ENCODE peak calls at places on chromosomes 2 and 18, in nine cellular contexts. S is GM23248, Y is uterus, C is prostate gland, R is spleen, O is stomach, B is psoas muscle, T is OCI-LY7, E is PC-9. W is an unnamed sample.

GRCh38 chr18:58682429-58683069 is 11.3 kb downstream of the MALT1 start:
- DNase-seq in S (peak; percentile 67), Y (peak; percentile 25), C (no peak), R (no peak), O (peak; percentile 70), B (peak; percentile 61), T (no peak), E (peak; percentile 71), W (peak; percentile 91)

GRCh38 chr18:67402543-67402942 is 114.0 kb downstream of the DSEL start:
- DNase-seq in S (peak; percentile 84), Y (no peak), C (no peak), R (no peak), O (no peak), B (no peak), T (no peak), E (no peak), W (no peak)

GRCh38 chr2:200767111-200767885 is 44.4 kb upstream of the BZW1 start:
- DNase-seq in S (no peak), Y (no peak), C (no peak), R (no peak), O (no peak), B (no peak), T (no peak), E (no peak), W (peak; percentile 13)

GRCh38 chr2:1341409-1342120 is 71.7 kb upstream of the TPO start:
- DNase-seq in S (no peak), Y (peak; percentile 16), C (no peak), R (no peak), O (no peak), B (no peak), T (no peak), E (no peak), W (no peak)

GRCh38 chr2:1446281-1446680 is 33.0 kb downstream of the TPO start:
- DNase-seq in S (no peak), Y (no peak), C (no peak), R (no peak), O (no peak), B (no peak), T (no peak), E (no peak), W (no peak)

GRCh38 chr2:149737882-149738281 is 150.3 kb upstream of the MMADHC start:
- DNase-seq in S (peak; percentile 67), Y (no peak), C (no peak), R (no peak), O (no peak), B (no peak), T (no peak), E (no peak), W (no peak)

GRCh38 chr2:100252811-100253698 is 69.2 kb downstream of the LONRF2 start:
- DNase-seq in S (no peak), Y (no peak), C (no peak), R (peak; percentile 50), O (peak; percentile 24), B (no peak), T (no peak), E (no peak), W (no peak)

GRCh38 chr2:118148133-118148532 is 59.9 kb downstream of the INSIG2 start:
- DNase-seq in S (no peak), Y (no peak), C (no peak), R (no peak), O (no peak), B (no peak), T (no peak), E (no peak), W (no peak)

GRCh38 chr2:145799595-145800108 is 1279.7 kb upstream of the ZEB2 start:
- DNase-seq in S (no peak), Y (no peak), C (no peak), R (no peak), O (no peak), B (no peak), T (no peak), E (no peak), W (no peak)

GRCh38 chr18:56068030-56068671 is 480.2 kb upstream of the TCF4 start:
- DNase-seq in S (peak; percentile 69), Y (no peak), C (no peak), R (no peak), O (no peak), B (no peak), T (no peak), E (peak; percentile 47), W (no peak)

GRCh38 chr18:43935051-43935412 is 657.7 kb upstream of the SYT4 start:
- DNase-seq in S (peak; percentile 53), Y (no peak), C (no peak), R (no peak), O (no peak), B (no peak), T (no peak), E (no peak), W (no peak)

GRCh38 chr18:58005036-58005435 is 39.0 kb upstream of the NEDD4L start:
- DNase-seq in S (peak; percentile 68), Y (no peak), C (no peak), R (no peak), O (no peak), B (no peak), T (no peak), E (peak; percentile 63), W (no peak)

GRCh38 chr18:78659748-78660147 is 319.9 kb upstream of the SALL3 start:
- DNase-seq in S (no peak), Y (no peak), C (peak; percentile 27), R (no peak), O (no peak), B (no peak), T (no peak), E (no peak), W (no peak)

GRCh38 chr18:32911660-32912284 is 138.9 kb upstream of the KLHL14 start:
- DNase-seq in S (peak; percentile 75), Y (no peak), C (no peak), R (no peak), O (no peak), B (no peak), T (no peak), E (no peak), W (no peak)

DNA sequence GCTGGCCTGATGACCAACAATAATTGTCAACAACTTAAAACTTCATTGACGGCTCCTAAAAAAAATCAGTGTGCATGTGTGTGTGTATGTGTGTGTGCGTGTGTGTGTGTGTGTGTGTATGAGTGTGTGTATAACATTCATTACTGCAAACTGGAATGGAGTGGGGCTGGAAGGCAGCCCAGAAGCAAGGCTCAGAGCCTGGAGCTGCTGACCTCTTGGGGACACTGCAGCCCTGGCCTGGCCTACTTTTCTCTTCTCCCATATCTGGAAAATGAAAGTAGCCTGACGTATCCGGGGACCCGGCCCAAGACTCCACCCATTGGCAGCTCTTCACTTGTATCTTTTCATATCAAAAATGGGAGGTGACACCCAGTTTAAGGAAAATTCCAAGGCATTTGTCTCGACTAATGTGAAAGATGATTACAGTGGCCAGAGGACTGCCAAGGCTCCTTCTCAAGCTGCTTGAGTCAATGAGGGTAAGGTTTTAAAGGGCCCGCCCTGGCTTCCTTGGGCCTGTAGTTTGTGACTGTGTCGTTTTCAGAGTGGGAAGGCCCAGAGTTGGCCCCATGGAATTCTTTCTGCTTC is 72.4 kb upstream of the IL1R1 start:
- DNase-seq in S (peak; percentile 88), Y (peak; percentile 87), C (no peak), R (no peak), O (peak; percentile 86), B (peak; percentile 96), T (no peak), E (no peak), W (no peak)
- H3K27ac ChIP-seq in S (peak overlapping the region; percentile 87), Y (peak overlapping the region; percentile 63), C (peak overlapping the region; percentile 46), R (peak overlapping the region; percentile 47), O (peak overlapping the region; percentile 83), B (peak overlapping the region; percentile 95), T (no peak overlapping the region), E (no peak overlapping the region), W (no peak overlapping the region)

GRCh38 chr2:233133239-233133638 is 73.1 kb downstream of the INPP5D start:
- DNase-seq in S (no peak), Y (no peak), C (no peak), R (peak; percentile 4), O (no peak), B (no peak), T (no peak), E (no peak), W (peak; percentile 73)

GRCh38 chr2:233131991-233132390 is 71.8 kb downstream of the INPP5D start:
- DNase-seq in S (no peak), Y (no peak), C (no peak), R (no peak), O (no peak), B (no peak), T (no peak), E (peak; percentile 61), W (no peak)

GRCh38 chr2:233130481-233130970 is 70.4 kb downstream of the INPP5D start:
- DNase-seq in S (no peak), Y (no peak), C (no peak), R (peak; percentile 50), O (no peak), B (no peak), T (no peak), E (no peak), W (no peak)

GRCh38 chr2:233130024-233130423 is 69.9 kb downstream of the INPP5D start:
- DNase-seq in S (no peak), Y (no peak), C (no peak), R (peak; percentile 30), O (no peak), B (no peak), T (no peak), E (no peak), W (no peak)

GRCh38 chr2:233129351-233129978 is 69.3 kb downstream of the INPP5D start:
- DNase-seq in S (no peak), Y (no peak), C (no peak), R (peak; percentile 41), O (no peak), B (no peak), T (no peak), E (no peak), W (no peak)
- H3K36me3 ChIP-seq in S (no peaks in the 10 kb centered on the region), Y (no peaks in the 10 kb centered on the region), C (no peaks in the 10 kb centered on the region), R (peaks cover 87% of the 10 kb centered on the region), O (peaks cover 10% of the 10 kb centered on the region), B (no peaks in the 10 kb centered on the region), T (peaks cover 89% of the 10 kb centered on the region), E (no peaks in the 10 kb centered on the region), W (peaks cover 5% of the 10 kb centered on the region)

DNA sequence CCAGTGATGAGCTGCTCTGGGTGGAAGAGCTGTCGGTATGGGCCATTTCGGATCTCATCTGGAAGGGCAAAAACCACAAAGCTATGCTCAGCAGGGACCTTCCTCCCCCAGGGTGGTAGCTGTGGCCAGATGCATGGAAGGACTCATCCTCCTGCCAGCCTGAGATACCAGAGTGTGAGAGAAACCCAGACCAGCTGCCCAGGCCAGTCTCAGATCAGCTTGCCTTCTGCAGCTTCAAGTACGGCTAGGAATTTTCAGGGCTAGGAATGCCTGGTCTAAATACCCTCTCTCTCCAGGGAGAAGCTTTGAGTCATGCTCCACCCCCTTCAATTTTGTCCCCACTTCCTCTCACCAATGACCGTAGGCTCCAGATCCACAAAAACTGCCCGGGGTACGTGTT is 1.4 kb upstream of the TUBA4B start:
- DNase-seq in S (peak; percentile 18), Y (no peak), C (no peak), R (no peak), O (no peak), B (no peak), T (no peak), E (no peak), W (no peak)
- H3K27ac ChIP-seq in S (no peak overlapping the region), Y (no peak overlapping the region), C (peak overlapping the region; percentile 94), R (peak overlapping the region; percentile 99), O (peak overlapping the region; percentile 98), B (peak overlapping the region; percentile 94), T (peak overlapping the region; percentile 96), E (no peak overlapping the region), W (peak overlapping the region; percentile 94)

DNA sequence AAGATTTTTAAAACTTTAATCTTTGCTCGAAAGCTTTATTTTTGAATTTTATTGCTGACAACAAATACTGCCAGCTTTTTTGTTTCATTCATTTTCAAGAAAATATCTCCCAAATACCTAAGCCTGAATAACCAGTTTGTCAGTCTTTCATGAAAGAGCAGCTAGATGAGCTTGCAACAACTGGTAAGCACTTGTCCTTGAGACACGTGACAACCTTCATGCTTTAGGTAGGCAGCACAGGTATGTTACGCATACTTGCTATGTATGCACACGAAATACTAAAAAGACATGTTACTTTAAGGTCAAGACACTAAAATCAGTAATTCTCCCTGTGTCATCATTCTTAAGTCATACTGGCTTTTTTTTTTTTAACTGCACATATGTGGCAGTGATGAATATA is 12.3 kb downstream of the CEBPZ start:
- DNase-seq in S (no peak), Y (no peak), C (peak; percentile 49), R (no peak), O (no peak), B (no peak), T (no peak), E (no peak), W (no peak)
- H3K36me3 ChIP-seq in S (peaks cover 65% of the 10 kb centered on the region), Y (no peaks in the 10 kb centered on the region), C (no peaks in the 10 kb centered on the region), R (peaks cover 56% of the 10 kb centered on the region), O (peaks cover 93% of the 10 kb centered on the region), B (peaks cover 97% of the 10 kb centered on the region), T (peaks cover 97% of the 10 kb centered on the region), E (peaks cover 58% of the 10 kb centered on the region), W (peaks cover 14% of the 10 kb centered on the region)

W was measured in small intestine.